ENCODE peak calls at places on chromosome 4, in six cellular contexts. One of them, this sample, is unnamed.

GRCh38 chr4:55125087-55125721 is at the start of gene KDR:
- DNase-seq in stimulated activated CD4-positive, alpha-beta T cell treated with anti-CD3 and anti-CD28 coated beads, Interleukin-15, amount 100 ng/mL, for 1 hour: no peak
- DNase-seq in A172: peak; percentile 9
- DNase-seq in activated CD4-positive, CD25-positive, alpha-beta regulatory T cell: no peak
- DNase-seq in fibroblast of villous mesenchyme: peak; percentile 16
- DNase-seq in fibroblast of the aortic adventitia: peak; percentile 37
- DNase-seq in this sample: peak; percentile 60

GRCh38 chr4:72858328-72858727 is 211.2 kb downstream of the COX18 start:
- DNase-seq in fibroblast of villous mesenchyme: peak; percentile 79
- DNase-seq in activated CD4-positive, CD25-positive, alpha-beta regulatory T cell: no peak
- DNase-seq in fibroblast of the aortic adventitia: peak; percentile 81
- DNase-seq in A172: peak; percentile 65
- DNase-seq in stimulated activated CD4-positive, alpha-beta T cell treated with anti-CD3 and anti-CD28 coated beads, Interleukin-15, amount 100 ng/mL, for 1 hour: no peak
- DNase-seq in this sample: peak; percentile 58

GRCh38 chr4:153555730-153556440 is 89.7 kb downstream of the TMEM131L start:
- DNase-seq in activated CD4-positive, CD25-positive, alpha-beta regulatory T cell: no peak
- DNase-seq in fibroblast of the aortic adventitia: peak; percentile 91
- DNase-seq in fibroblast of villous mesenchyme: peak; percentile 67
- DNase-seq in A172: peak; percentile 33
- DNase-seq in stimulated activated CD4-positive, alpha-beta T cell treated with anti-CD3 and anti-CD28 coated beads, Interleukin-15, amount 100 ng/mL, for 1 hour: no peak
- DNase-seq in this sample: peak; percentile 77

GRCh38 chr4:185210102-185210981 is 944 bp downstream of the SNX25 start:
- DNase-seq in stimulated activated CD4-positive, alpha-beta T cell treated with anti-CD3 and anti-CD28 coated beads, Interleukin-15, amount 100 ng/mL, for 1 hour: peak; percentile 13
- DNase-seq in A172: peak; percentile 22
- DNase-seq in fibroblast of the aortic adventitia: peak; percentile 64
- DNase-seq in activated CD4-positive, CD25-positive, alpha-beta regulatory T cell: peak; percentile 9
- DNase-seq in fibroblast of villous mesenchyme: peak; percentile 61
- DNase-seq in this sample: peak; percentile 66

GRCh38 chr4:56655209-56655626 is 25.9 kb downstream of the HOPX start:
- DNase-seq in fibroblast of villous mesenchyme: no peak
- DNase-seq in fibroblast of the aortic adventitia: no peak
- DNase-seq in activated CD4-positive, CD25-positive, alpha-beta regulatory T cell: no peak
- DNase-seq in stimulated activated CD4-positive, alpha-beta T cell treated with anti-CD3 and anti-CD28 coated beads, Interleukin-15, amount 100 ng/mL, for 1 hour: no peak
- DNase-seq in A172: no peak
- DNase-seq in this sample: no peak

GRCh38 chr4:48255130-48255958 is 14.3 kb downstream of the TEC start:
- DNase-seq in fibroblast of the aortic adventitia: no peak
- DNase-seq in A172: peak; percentile 6
- DNase-seq in fibroblast of villous mesenchyme: no peak
- DNase-seq in activated CD4-positive, CD25-positive, alpha-beta regulatory T cell: no peak
- DNase-seq in stimulated activated CD4-positive, alpha-beta T cell treated with anti-CD3 and anti-CD28 coated beads, Interleukin-15, amount 100 ng/mL, for 1 hour: no peak
- DNase-seq in this sample: no peak

GRCh38 chr4:108192056-108192455 is 23.3 kb upstream of the LEF1 start:
- DNase-seq in stimulated activated CD4-positive, alpha-beta T cell treated with anti-CD3 and anti-CD28 coated beads, Interleukin-15, amount 100 ng/mL, for 1 hour: no peak
- DNase-seq in activated CD4-positive, CD25-positive, alpha-beta regulatory T cell: no peak
- DNase-seq in A172: no peak
- DNase-seq in fibroblast of villous mesenchyme: no peak
- DNase-seq in fibroblast of the aortic adventitia: no peak
- DNase-seq in this sample: no peak

GRCh38 chr4:163448541-163449203 is 24.9 kb downstream of the TKTL2 start:
- DNase-seq in fibroblast of villous mesenchyme: peak; percentile 62
- DNase-seq in activated CD4-positive, CD25-positive, alpha-beta regulatory T cell: no peak
- DNase-seq in stimulated activated CD4-positive, alpha-beta T cell treated with anti-CD3 and anti-CD28 coated beads, Interleukin-15, amount 100 ng/mL, for 1 hour: no peak
- DNase-seq in A172: peak; percentile 43
- DNase-seq in fibroblast of the aortic adventitia: no peak
- DNase-seq in this sample: peak; percentile 40

GRCh38 chr4:117093581-117093980 is 8.2 kb upstream of the TRAM1L1 start:
- DNase-seq in stimulated activated CD4-positive, alpha-beta T cell treated with anti-CD3 and anti-CD28 coated beads, Interleukin-15, amount 100 ng/mL, for 1 hour: no peak
- DNase-seq in fibroblast of villous mesenchyme: no peak
- DNase-seq in fibroblast of the aortic adventitia: no peak
- DNase-seq in A172: peak; percentile 32
- DNase-seq in activated CD4-positive, CD25-positive, alpha-beta regulatory T cell: no peak
- DNase-seq in this sample: no peak

GRCh38 chr4:164768516-164768915 is 14.6 kb downstream of the SMIM31 start:
- DNase-seq in stimulated activated CD4-positive, alpha-beta T cell treated with anti-CD3 and anti-CD28 coated beads, Interleukin-15, amount 100 ng/mL, for 1 hour: no peak
- DNase-seq in fibroblast of villous mesenchyme: peak; percentile 2
- DNase-seq in activated CD4-positive, CD25-positive, alpha-beta regulatory T cell: no peak
- DNase-seq in fibroblast of the aortic adventitia: peak; percentile 6
- DNase-seq in A172: no peak
- DNase-seq in this sample: peak; percentile 8

GRCh38 chr4:73010789-73011628 is 58.5 kb downstream of the COX18 start:
- DNase-seq in fibroblast of the aortic adventitia: no peak
- DNase-seq in activated CD4-positive, CD25-positive, alpha-beta regulatory T cell: no peak
- DNase-seq in fibroblast of villous mesenchyme: no peak
- DNase-seq in A172: no peak
- DNase-seq in stimulated activated CD4-positive, alpha-beta T cell treated with anti-CD3 and anti-CD28 coated beads, Interleukin-15, amount 100 ng/mL, for 1 hour: no peak
- DNase-seq in this sample: no peak

GRCh38 chr4:148704291-148704690 is 262.1 kb upstream of the NR3C2 start:
- DNase-seq in fibroblast of the aortic adventitia: no peak
- DNase-seq in stimulated activated CD4-positive, alpha-beta T cell treated with anti-CD3 and anti-CD28 coated beads, Interleukin-15, amount 100 ng/mL, for 1 hour: no peak
- DNase-seq in activated CD4-positive, CD25-positive, alpha-beta regulatory T cell: no peak
- DNase-seq in fibroblast of villous mesenchyme: no peak
- DNase-seq in A172: no peak
- DNase-seq in this sample: peak; percentile 7

GRCh38 chr4:7210818-7211217 is 18.5 kb downstream of the SORCS2 start:
- DNase-seq in fibroblast of villous mesenchyme: peak; percentile 74
- DNase-seq in A172: peak; percentile 55
- DNase-seq in activated CD4-positive, CD25-positive, alpha-beta regulatory T cell: no peak
- DNase-seq in fibroblast of the aortic adventitia: peak; percentile 81
- DNase-seq in stimulated activated CD4-positive, alpha-beta T cell treated with anti-CD3 and anti-CD28 coated beads, Interleukin-15, amount 100 ng/mL, for 1 hour: no peak
- DNase-seq in this sample: peak; percentile 84

GRCh38 chr4:168864831-168865541 is 145.1 kb downstream of the CBR4 start:
- DNase-seq in fibroblast of the aortic adventitia: peak; percentile 87
- DNase-seq in stimulated activated CD4-positive, alpha-beta T cell treated with anti-CD3 and anti-CD28 coated beads, Interleukin-15, amount 100 ng/mL, for 1 hour: no peak
- DNase-seq in activated CD4-positive, CD25-positive, alpha-beta regulatory T cell: no peak
- DNase-seq in fibroblast of villous mesenchyme: peak; percentile 72
- DNase-seq in A172: peak; percentile 25
- DNase-seq in this sample: peak; percentile 55

GRCh38 chr4:36325499-36325898 is 44.1 kb downstream of the DTHD1 start:
- DNase-seq in A172: no peak
- DNase-seq in fibroblast of villous mesenchyme: no peak
- DNase-seq in stimulated activated CD4-positive, alpha-beta T cell treated with anti-CD3 and anti-CD28 coated beads, Interleukin-15, amount 100 ng/mL, for 1 hour: no peak
- DNase-seq in fibroblast of the aortic adventitia: no peak
- DNase-seq in activated CD4-positive, CD25-positive, alpha-beta regulatory T cell: no peak
- DNase-seq in this sample: no peak

GRCh38 chr4:128591482-128591881 is 218.0 kb upstream of the JADE1 start:
- DNase-seq in stimulated activated CD4-positive, alpha-beta T cell treated with anti-CD3 and anti-CD28 coated beads, Interleukin-15, amount 100 ng/mL, for 1 hour: no peak
- DNase-seq in activated CD4-positive, CD25-positive, alpha-beta regulatory T cell: no peak
- DNase-seq in fibroblast of the aortic adventitia: no peak
- DNase-seq in fibroblast of villous mesenchyme: no peak
- DNase-seq in A172: no peak
- DNase-seq in this sample: no peak

GRCh38 chr4:143616771-143617170 is 83.7 kb downstream of the FREM3 start:
- DNase-seq in stimulated activated CD4-positive, alpha-beta T cell treated with anti-CD3 and anti-CD28 coated beads, Interleukin-15, amount 100 ng/mL, for 1 hour: no peak
- DNase-seq in activated CD4-positive, CD25-positive, alpha-beta regulatory T cell: no peak
- DNase-seq in A172: peak; percentile 88
- DNase-seq in fibroblast of villous mesenchyme: peak; percentile 7
- DNase-seq in fibroblast of the aortic adventitia: peak; percentile 11
- DNase-seq in this sample: peak; percentile 67

GRCh38 chr4:147590249-147590920 is 26.8 kb upstream of the TMEM184C start:
- DNase-seq in fibroblast of the aortic adventitia: peak; percentile 85
- DNase-seq in activated CD4-positive, CD25-positive, alpha-beta regulatory T cell: no peak
- DNase-seq in stimulated activated CD4-positive, alpha-beta T cell treated with anti-CD3 and anti-CD28 coated beads, Interleukin-15, amount 100 ng/mL, for 1 hour: no peak
- DNase-seq in fibroblast of villous mesenchyme: peak; percentile 66
- DNase-seq in A172: peak; percentile 41
- DNase-seq in this sample: peak; percentile 89

GRCh38 chr4:161991811-161992210 is 172.0 kb downstream of the FSTL5 start:
- DNase-seq in fibroblast of villous mesenchyme: no peak
- DNase-seq in stimulated activated CD4-positive, alpha-beta T cell treated with anti-CD3 and anti-CD28 coated beads, Interleukin-15, amount 100 ng/mL, for 1 hour: no peak
- DNase-seq in fibroblast of the aortic adventitia: no peak
- DNase-seq in A172: no peak
- DNase-seq in activated CD4-positive, CD25-positive, alpha-beta regulatory T cell: no peak
- DNase-seq in this sample: no peak

GRCh38 chr4:185395255-185395955 is at the start of gene LRP2BP:
- DNase-seq in fibroblast of villous mesenchyme: peak; percentile 44
- DNase-seq in A172: peak; percentile 83
- DNase-seq in stimulated activated CD4-positive, alpha-beta T cell treated with anti-CD3 and anti-CD28 coated beads, Interleukin-15, amount 100 ng/mL, for 1 hour: no peak
- DNase-seq in activated CD4-positive, CD25-positive, alpha-beta regulatory T cell: no peak
- DNase-seq in fibroblast of the aortic adventitia: peak; percentile 94
- DNase-seq in this sample: no peak

GRCh38 chr4:10737335-10737734 is 52.8 kb upstream of the CLNK start:
- DNase-seq in A172: no peak
- DNase-seq in activated CD4-positive, CD25-positive, alpha-beta regulatory T cell: no peak
- DNase-seq in stimulated activated CD4-positive, alpha-beta T cell treated with anti-CD3 and anti-CD28 coated beads, Interleukin-15, amount 100 ng/mL, for 1 hour: no peak
- DNase-seq in fibroblast of the aortic adventitia: no peak
- DNase-seq in fibroblast of villous mesenchyme: no peak
- DNase-seq in this sample: no peak

GRCh38 chr4:23736466-23736865 is 153.4 kb downstream of the PPARGC1A start:
- DNase-seq in stimulated activated CD4-positive, alpha-beta T cell treated with anti-CD3 and anti-CD28 coated beads, Interleukin-15, amount 100 ng/mL, for 1 hour: no peak
- DNase-seq in activated CD4-positive, CD25-positive, alpha-beta regulatory T cell: no peak
- DNase-seq in fibroblast of the aortic adventitia: no peak
- DNase-seq in fibroblast of villous mesenchyme: no peak
- DNase-seq in A172: no peak
- DNase-seq in this sample: no peak

GRCh38 chr4:119136541-119136940 is 909 bp downstream of the MYOZ2 start:
- DNase-seq in fibroblast of villous mesenchyme: no peak
- DNase-seq in A172: no peak
- DNase-seq in stimulated activated CD4-positive, alpha-beta T cell treated with anti-CD3 and anti-CD28 coated beads, Interleukin-15, amount 100 ng/mL, for 1 hour: no peak
- DNase-seq in fibroblast of the aortic adventitia: peak; percentile 25
- DNase-seq in activated CD4-positive, CD25-positive, alpha-beta regulatory T cell: no peak
- DNase-seq in this sample: peak; percentile 57

GRCh38 chr4:101290651-101291050 is 56.7 kb downstream of the PPP3CA start:
- DNase-seq in fibroblast of the aortic adventitia: no peak
- DNase-seq in fibroblast of villous mesenchyme: no peak
- DNase-seq in stimulated activated CD4-positive, alpha-beta T cell treated with anti-CD3 and anti-CD28 coated beads, Interleukin-15, amount 100 ng/mL, for 1 hour: no peak
- DNase-seq in A172: no peak
- DNase-seq in activated CD4-positive, CD25-positive, alpha-beta regulatory T cell: no peak
- DNase-seq in this sample: no peak

GRCh38 chr4:182969651-182970279 is 52.6 kb upstream of the DCTD start:
- DNase-seq in fibroblast of the aortic adventitia: no peak
- DNase-seq in activated CD4-positive, CD25-positive, alpha-beta regulatory T cell: no peak
- DNase-seq in A172: peak; percentile 16
- DNase-seq in stimulated activated CD4-positive, alpha-beta T cell treated with anti-CD3 and anti-CD28 coated beads, Interleukin-15, amount 100 ng/mL, for 1 hour: no peak
- DNase-seq in fibroblast of villous mesenchyme: no peak
- DNase-seq in this sample: no peak

GRCh38 chr4:3515646-3516045 is 16.6 kb downstream of the LRPAP1 start:
- DNase-seq in activated CD4-positive, CD25-positive, alpha-beta regulatory T cell: no peak
- DNase-seq in stimulated activated CD4-positive, alpha-beta T cell treated with anti-CD3 and anti-CD28 coated beads, Interleukin-15, amount 100 ng/mL, for 1 hour: no peak
- DNase-seq in fibroblast of the aortic adventitia: no peak
- DNase-seq in fibroblast of villous mesenchyme: no peak
- DNase-seq in A172: no peak
- DNase-seq in this sample: no peak

GRCh38 chr4:123672987-123673386 is 276.4 kb downstream of the SPRY1 start:
- DNase-seq in fibroblast of the aortic adventitia: peak; percentile 37
- DNase-seq in fibroblast of villous mesenchyme: peak; percentile 73
- DNase-seq in A172: no peak
- DNase-seq in activated CD4-positive, CD25-positive, alpha-beta regulatory T cell: no peak
- DNase-seq in stimulated activated CD4-positive, alpha-beta T cell treated with anti-CD3 and anti-CD28 coated beads, Interleukin-15, amount 100 ng/mL, for 1 hour: no peak
- DNase-seq in this sample: peak; percentile 37

GRCh38 chr4:104549736-104550135 is 55.0 kb upstream of the CXXC4 start:
- DNase-seq in fibroblast of the aortic adventitia: no peak
- DNase-seq in stimulated activated CD4-positive, alpha-beta T cell treated with anti-CD3 and anti-CD28 coated beads, Interleukin-15, amount 100 ng/mL, for 1 hour: no peak
- DNase-seq in fibroblast of villous mesenchyme: no peak
- DNase-seq in A172: no peak
- DNase-seq in activated CD4-positive, CD25-positive, alpha-beta regulatory T cell: no peak
- DNase-seq in this sample: no peak

GRCh38 chr4:185238750-185239149 is 29.4 kb downstream of the SNX25 start:
- DNase-seq in A172: no peak
- DNase-seq in activated CD4-positive, CD25-positive, alpha-beta regulatory T cell: no peak
- DNase-seq in fibroblast of villous mesenchyme: peak; percentile 13
- DNase-seq in fibroblast of the aortic adventitia: no peak
- DNase-seq in stimulated activated CD4-positive, alpha-beta T cell treated with anti-CD3 and anti-CD28 coated beads, Interleukin-15, amount 100 ng/mL, for 1 hour: no peak
- DNase-seq in this sample: peak; percentile 38

GRCh38 chr4:119498520-119498919 is 130.1 kb downstream of the PDE5A start:
- DNase-seq in fibroblast of villous mesenchyme: peak; percentile 78
- DNase-seq in stimulated activated CD4-positive, alpha-beta T cell treated with anti-CD3 and anti-CD28 coated beads, Interleukin-15, amount 100 ng/mL, for 1 hour: no peak
- DNase-seq in activated CD4-positive, CD25-positive, alpha-beta regulatory T cell: no peak
- DNase-seq in A172: no peak
- DNase-seq in fibroblast of the aortic adventitia: peak; percentile 46
- DNase-seq in this sample: peak; percentile 32

GRCh38 chr4:109209647-109210046 is 92.8 kb downstream of the COL25A1 start:
- DNase-seq in stimulated activated CD4-positive, alpha-beta T cell treated with anti-CD3 and anti-CD28 coated beads, Interleukin-15, amount 100 ng/mL, for 1 hour: no peak
- DNase-seq in fibroblast of the aortic adventitia: no peak
- DNase-seq in fibroblast of villous mesenchyme: no peak
- DNase-seq in activated CD4-positive, CD25-positive, alpha-beta regulatory T cell: no peak
- DNase-seq in A172: no peak
- DNase-seq in this sample: no peak

GRCh38 chr4:2941138-2942036 is 21.8 kb downstream of the NOP14 start:
- DNase-seq in activated CD4-positive, CD25-positive, alpha-beta regulatory T cell: no peak
- DNase-seq in stimulated activated CD4-positive, alpha-beta T cell treated with anti-CD3 and anti-CD28 coated beads, Interleukin-15, amount 100 ng/mL, for 1 hour: no peak
- DNase-seq in A172: no peak
- DNase-seq in fibroblast of the aortic adventitia: no peak
- DNase-seq in fibroblast of villous mesenchyme: no peak
- DNase-seq in this sample: no peak

GRCh38 chr4:8353912-8354453 is 84.4 kb downstream of the HTRA3 start:
- DNase-seq in fibroblast of the aortic adventitia: no peak
- DNase-seq in activated CD4-positive, CD25-positive, alpha-beta regulatory T cell: no peak
- DNase-seq in A172: peak; percentile 76
- DNase-seq in stimulated activated CD4-positive, alpha-beta T cell treated with anti-CD3 and anti-CD28 coated beads, Interleukin-15, amount 100 ng/mL, for 1 hour: no peak
- DNase-seq in fibroblast of villous mesenchyme: peak; percentile 95
- DNase-seq in this sample: peak; percentile 36

GRCh38 chr4:147768113-147768512 is 36.2 kb downstream of the ARHGAP10 start:
- DNase-seq in activated CD4-positive, CD25-positive, alpha-beta regulatory T cell: no peak
- DNase-seq in fibroblast of the aortic adventitia: peak; percentile 77
- DNase-seq in stimulated activated CD4-positive, alpha-beta T cell treated with anti-CD3 and anti-CD28 coated beads, Interleukin-15, amount 100 ng/mL, for 1 hour: no peak
- DNase-seq in A172: peak; percentile 88
- DNase-seq in fibroblast of villous mesenchyme: peak; percentile 96
- DNase-seq in this sample: peak; percentile 89

GRCh38 chr4:92090887-92091286 is 212.9 kb upstream of the GRID2 start:
- DNase-seq in stimulated activated CD4-positive, alpha-beta T cell treated with anti-CD3 and anti-CD28 coated beads, Interleukin-15, amount 100 ng/mL, for 1 hour: no peak
- DNase-seq in A172: no peak
- DNase-seq in fibroblast of villous mesenchyme: no peak
- DNase-seq in activated CD4-positive, CD25-positive, alpha-beta regulatory T cell: no peak
- DNase-seq in fibroblast of the aortic adventitia: no peak
- DNase-seq in this sample: no peak

GRCh38 chr4:61583696-61584095 is 383.6 kb downstream of the ADGRL3 start:
- DNase-seq in A172: peak; percentile 67
- DNase-seq in stimulated activated CD4-positive, alpha-beta T cell treated with anti-CD3 and anti-CD28 coated beads, Interleukin-15, amount 100 ng/mL, for 1 hour: no peak
- DNase-seq in fibroblast of villous mesenchyme: no peak
- DNase-seq in activated CD4-positive, CD25-positive, alpha-beta regulatory T cell: no peak
- DNase-seq in fibroblast of the aortic adventitia: peak; percentile 7
- DNase-seq in this sample: peak; percentile 67

GRCh38 chr4:37908488-37909343 is 17.8 kb downstream of the TBC1D1 start:
- DNase-seq in fibroblast of the aortic adventitia: peak; percentile 57
- DNase-seq in fibroblast of villous mesenchyme: peak; percentile 58
- DNase-seq in activated CD4-positive, CD25-positive, alpha-beta regulatory T cell: no peak
- DNase-seq in stimulated activated CD4-positive, alpha-beta T cell treated with anti-CD3 and anti-CD28 coated beads, Interleukin-15, amount 100 ng/mL, for 1 hour: no peak
- DNase-seq in A172: peak; percentile 31
- DNase-seq in this sample: peak; percentile 81